ENCODE peak calls at places on chromosomes 4 and X, in ten cellular contexts. M is M059J; U is cortex of kidney; D is LoVo; W is AG08396; J is H7; R is AG09319; G is effector memory CD8-positive, alpha-beta T cell; L is aorta; V is HT-29. K is an unnamed sample.

GRCh38 chrX:110699109-110699508 is 96.5 kb downstream of the CHRDL1 start:
- DNase-seq in M (peak; percentile 62), U (no peak), D (no peak), W (peak; percentile 7), J (no peak), R (no peak), G (no peak), L (no peak), V (no peak), K (peak; percentile 1)

GRCh38 chr4:168569066-168569908 is 72.4 kb downstream of the PALLD start:
- DNase-seq in M (peak; percentile 75), U (no peak), D (peak; percentile 78), W (no peak), J (no peak), R (no peak), G (no peak), L (no peak), V (peak; percentile 26), K (peak; percentile 18)

GRCh38 chr4:164890691-164891090 is 13.7 kb downstream of the APELA start:
- DNase-seq in M (no peak), U (no peak), D (no peak), W (no peak), J (no peak), R (no peak), G (no peak), L (no peak), V (no peak), K (no peak)

GRCh38 chr4:25817059-25817681 is 45.6 kb downstream of the SEL1L3 start:
- DNase-seq in M (no peak), U (no peak), D (no peak), W (peak; percentile 54), J (no peak), R (no peak), G (no peak), L (no peak), V (no peak), K (no peak)

GRCh38 chrX:41823402-41823801 is 99.4 kb downstream of the GPR82 start:
- DNase-seq in M (no peak), U (no peak), D (peak; percentile 67), W (no peak), J (no peak), R (no peak), G (no peak), L (no peak), V (no peak), K (peak; percentile 60)

GRCh38 chr4:8541981-8542715 is 38.0 kb upstream of the GPR78 start:
- DNase-seq in M (no peak), U (no peak), D (no peak), W (no peak), J (no peak), R (no peak), G (no peak), L (no peak), V (no peak), K (no peak)

GRCh38 chrX:149374751-149375150 is 130.4 kb downstream of the IDS start:
- DNase-seq in M (peak; percentile 59), U (no peak), D (no peak), W (no peak), J (no peak), R (no peak), G (no peak), L (no peak), V (no peak), K (peak; percentile 20)

GRCh38 chr4:26579169-26579568 is 4.7 kb upstream of the TBC1D19 start:
- DNase-seq in M (no peak), U (no peak), D (no peak), W (no peak), J (no peak), R (no peak), G (no peak), L (no peak), V (no peak), K (no peak)

GRCh38 chr4:3402409-3403103 is 39.2 kb upstream of the HGFAC start:
- DNase-seq in M (peak; percentile 96), U (no peak), D (no peak), W (peak; percentile 81), J (no peak), R (peak; percentile 16), G (no peak), L (peak; percentile 82), V (no peak), K (no peak)

GRCh38 chrX:8405631-8406030 is 59.0 kb upstream of the VCX3B start:
- DNase-seq in M (no peak), U (no peak), D (no peak), W (no peak), J (no peak), R (no peak), G (no peak), L (no peak), V (no peak), K (no peak)